ENCODE peak calls at places on chromosomes 12 and 14, in five cellular contexts. U, O, S, Q and K are unnamed samples.

GRCh38 chr12:123150273-123150803 is 552 bp downstream of the PITPNM2 start:
- DNase-seq in U (no peak), O (no peak), S (no peak), Q (peak), K (peak)

GRCh38 chr12:3157581-3158328 is 80.6 kb downstream of the TSPAN9 start:
- DNase-seq in U (no peak), O (no peak), S (no peak), Q (no peak), K (no peak)

GRCh38 chr12:66984962-66985361 is 284.2 kb upstream of the CAND1 start:
- DNase-seq in U (no peak), O (no peak), S (no peak), Q (no peak), K (no peak)

GRCh38 chr14:24848427-24848826 is 201.5 kb downstream of the STXBP6 start:
- DNase-seq in U (no peak), O (no peak), S (no peak), Q (no peak), K (no peak)

GRCh38 chr14:59343585-59343984 is 121.6 kb downstream of the GPR135 start:
- DNase-seq in U (no peak), O (no peak), S (no peak), Q (no peak), K (no peak)

GRCh38 chr12:28543021-28543890 is 353.0 kb downstream of the CCDC91 start:
- DNase-seq in U (peak), O (no peak), S (no peak), Q (peak), K (no peak)

GRCh38 chr12:108609535-108610335 is 11.9 kb upstream of the TMEM119 start:
- DNase-seq in U (no peak), O (no peak), S (no peak), Q (no peak), K (no peak)

GRCh38 chr12:104348283-104348993 is 44.9 kb downstream of the EID3 start:
- DNase-seq in U (no peak), O (no peak), S (no peak), Q (no peak), K (no peak)

GRCh38 chr12:84554199-84554723 is 358.3 kb downstream of the SLC6A15 start:
- DNase-seq in U (no peak), O (no peak), S (no peak), Q (no peak), K (no peak)

GRCh38 chr12:42473561-42473960 is 116.0 kb downstream of the PRICKLE1 start:
- DNase-seq in U (no peak), O (no peak), S (no peak), Q (no peak), K (no peak)

GRCh38 chr12:52552055-52552454 is 890 bp downstream of the KRT71 start:
- DNase-seq in U (no peak), O (no peak), S (no peak), Q (no peak), K (no peak)

GRCh38 chr12:66915312-66915904 is 236.5 kb upstream of the GRIP1 start:
- DNase-seq in U (no peak), O (no peak), S (no peak), Q (no peak), K (no peak)

GRCh38 chr14:65412881-65413738 is 580 bp downstream of the FUT8 start:
- DNase-seq in U (no peak), O (peak), S (peak), Q (no peak), K (peak)

DNA sequence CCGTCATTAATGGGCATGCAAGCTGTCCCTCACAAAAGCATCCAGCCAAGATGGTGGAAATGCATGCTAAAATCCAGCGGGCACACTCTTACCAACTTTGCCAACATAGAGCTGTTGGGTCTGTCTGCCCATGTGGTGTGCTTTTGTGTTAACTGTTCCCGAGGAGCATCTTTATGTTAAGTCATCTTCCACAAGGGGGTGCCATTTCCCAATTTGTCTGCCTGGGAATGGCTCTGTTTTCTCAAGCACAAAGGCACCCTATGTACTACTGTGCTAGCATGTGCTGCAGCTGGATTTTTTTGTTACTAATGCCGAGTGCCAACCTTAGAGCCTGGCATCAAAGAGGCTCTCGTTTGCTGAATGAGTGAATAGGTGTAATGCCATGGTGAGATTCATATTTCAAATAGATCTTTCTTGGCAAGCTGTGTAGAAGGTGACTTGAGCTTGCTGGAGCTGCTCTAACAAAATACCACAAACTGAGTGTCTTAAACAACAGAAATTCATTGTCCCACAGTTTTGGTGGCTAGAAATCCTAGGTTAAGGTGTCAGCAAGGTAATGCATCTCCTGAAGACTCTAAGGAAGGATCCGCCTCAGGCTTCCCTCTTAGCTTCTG is 74.3 kb downstream of the TRHDE start:
- DNase-seq in U (peak), O (peak), S (peak), Q (peak), K (peak)
- TF ChIP-seq RAD21 in U (peak), O (peak), S (peak), Q (peak), K (peak)

DNA sequence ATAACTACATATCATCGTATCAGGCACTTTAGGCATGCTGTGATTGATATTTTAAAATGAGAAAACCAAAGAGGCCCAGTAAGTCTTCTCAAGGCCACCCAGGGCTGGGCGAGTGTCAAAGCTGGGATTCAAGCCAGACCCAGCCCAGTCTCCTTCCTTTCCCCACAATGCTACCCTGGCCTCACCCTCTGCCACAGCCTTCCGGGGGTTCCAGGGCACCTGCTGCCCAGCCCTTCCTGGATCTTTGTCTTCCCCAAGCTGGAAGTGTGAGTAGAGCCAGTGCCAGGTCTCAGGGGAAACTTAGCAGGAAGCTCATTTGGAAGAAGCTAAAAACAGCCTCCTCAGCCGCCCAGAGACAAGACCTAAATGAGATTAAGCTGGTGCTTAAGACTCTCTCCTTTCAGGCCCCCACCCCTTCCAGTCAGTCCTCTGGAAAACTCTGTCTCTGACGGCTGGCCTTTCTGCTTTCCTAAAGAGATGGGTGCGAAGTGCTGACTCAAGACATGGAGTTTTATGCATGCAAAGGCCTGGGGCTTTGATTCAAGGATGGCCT is 184.1 kb downstream of the KCNA5 start:
- DNase-seq in U (no peak), O (no peak), S (no peak), Q (no peak), K (no peak)
- TF ChIP-seq CHD2 in U (no peak), O (no peak), S (no peak), Q (no peak), K (no peak)

DNA sequence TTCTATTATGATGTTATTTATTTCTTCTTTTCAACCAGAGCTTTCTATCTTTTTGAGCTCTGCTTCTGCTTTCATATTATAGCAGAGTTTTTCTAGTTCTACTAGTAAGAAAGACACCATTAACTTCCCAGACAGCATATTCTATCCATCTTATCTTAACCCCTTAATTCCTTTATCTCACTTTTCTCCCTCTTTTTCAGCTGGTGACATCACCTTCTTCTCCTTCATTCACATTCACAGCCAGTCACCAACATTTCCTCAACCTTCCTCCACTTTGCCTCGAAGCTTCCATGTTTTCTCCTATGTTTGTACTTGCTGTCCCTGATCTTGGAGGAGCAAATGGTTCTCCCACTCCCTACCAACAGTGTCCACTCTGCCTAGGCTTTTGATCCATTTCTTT is 3.5 kb upstream of the CSRP2 start:
- DNase-seq in U (no peak), O (no peak), S (no peak), Q (no peak), K (no peak)
- TF ChIP-seq KDM1A in U (no peak), O (no peak), S (no peak), Q (no peak), K (no peak)

GRCh38 chr14:105312973-105313372 is 1.6 kb upstream of the PACS2 start:
- DNase-seq in U (no peak), O (no peak), S (no peak), Q (no peak), K (no peak)
- TF ChIP-seq RAD21 in U (no peak), O (no peak), S (no peak), Q (no peak), K (no peak)

DNA sequence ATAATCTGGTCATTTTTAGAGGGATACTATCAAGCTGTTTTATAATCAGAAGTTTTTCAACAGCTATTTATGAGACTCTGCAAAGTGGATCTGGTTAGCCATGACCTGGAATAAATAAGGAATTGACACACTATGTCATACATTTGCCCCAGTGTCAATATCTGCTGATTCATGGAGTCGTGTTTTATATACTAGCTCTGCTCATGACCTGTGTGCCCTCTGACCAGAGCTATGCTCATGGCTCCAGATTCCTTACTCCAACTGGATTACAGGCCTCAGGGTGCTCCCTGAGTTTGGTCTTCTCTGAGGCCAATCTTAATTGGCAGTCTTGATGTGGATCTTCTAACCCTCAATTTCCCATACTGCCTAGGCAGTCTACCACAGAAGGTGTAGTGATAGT is 141.1 kb downstream of the FOXA1 start:
- DNase-seq in U (no peak), O (no peak), S (no peak), Q (no peak), K (no peak)
- TF ChIP-seq CHD2 in U (no peak), O (no peak), S (no peak), Q (no peak), K (no peak)

DNA sequence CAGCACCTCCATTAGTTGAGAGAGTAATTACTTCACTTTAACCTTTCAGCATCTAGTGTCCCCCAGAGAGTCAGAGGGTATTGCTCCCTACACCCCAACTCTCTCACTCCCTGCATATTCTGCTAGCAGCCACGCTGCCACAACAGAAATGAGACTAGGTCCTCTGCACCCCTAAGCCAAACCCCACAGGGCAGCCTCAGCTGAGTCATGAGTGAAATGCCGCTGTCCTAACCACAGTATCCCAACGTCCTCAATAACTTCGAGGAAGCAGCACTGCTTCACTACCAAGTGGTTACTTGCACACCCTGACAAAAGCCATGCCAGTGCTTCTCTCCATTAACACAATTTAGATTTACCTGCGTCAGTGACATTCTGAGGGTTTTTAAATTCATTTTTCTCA is 6.9 kb upstream of the LYZ start:
- DNase-seq in U (no peak), O (no peak), S (no peak), Q (peak), K (no peak)
- TF ChIP-seq KDM1A in U (no peak), O (no peak), S (no peak), Q (no peak), K (no peak)

DNA sequence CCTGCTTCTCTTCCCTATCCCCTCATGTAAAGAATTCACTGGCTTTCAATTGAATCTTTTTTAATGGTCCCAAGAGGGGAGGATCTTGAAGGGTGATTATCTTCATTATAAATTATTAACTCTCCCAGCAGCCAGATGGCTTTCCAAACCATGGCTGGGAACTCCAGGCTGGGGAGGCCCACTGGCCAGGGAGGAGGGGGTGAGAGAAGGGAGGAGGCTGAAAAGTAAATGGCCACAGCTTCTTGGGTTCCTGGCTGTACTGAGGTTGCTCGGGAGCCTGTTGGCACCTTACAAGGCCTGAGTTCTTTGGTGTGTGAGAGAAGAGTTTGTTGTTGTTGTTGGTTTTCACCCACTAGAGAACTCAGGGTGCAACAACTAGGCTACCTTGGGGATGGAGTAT is 62.5 kb downstream of the NRXN3 start:
- DNase-seq in U (no peak), O (no peak), S (no peak), Q (no peak), K (no peak)
- TF ChIP-seq RAD21 in U (no peak), O (no peak), S (no peak), Q (no peak), K (no peak)

GRCh38 chr14:101928415-101928841 is 35.9 kb upstream of the DYNC1H1 start:
- DNase-seq in U (no peak), O (no peak), S (no peak), Q (no peak), K (no peak)

GRCh38 chr14:101929096-101929495 is 35.3 kb upstream of the DYNC1H1 start:
- DNase-seq in U (no peak), O (no peak), S (no peak), Q (no peak), K (no peak)

GRCh38 chr14:101926620-101927019 is 37.8 kb upstream of the DYNC1H1 start:
- DNase-seq in U (no peak), O (no peak), S (no peak), Q (no peak), K (no peak)

GRCh38 chr14:101926085-101926484 is 38.3 kb upstream of the DYNC1H1 start:
- DNase-seq in U (no peak), O (no peak), S (no peak), Q (peak), K (no peak)

DNA sequence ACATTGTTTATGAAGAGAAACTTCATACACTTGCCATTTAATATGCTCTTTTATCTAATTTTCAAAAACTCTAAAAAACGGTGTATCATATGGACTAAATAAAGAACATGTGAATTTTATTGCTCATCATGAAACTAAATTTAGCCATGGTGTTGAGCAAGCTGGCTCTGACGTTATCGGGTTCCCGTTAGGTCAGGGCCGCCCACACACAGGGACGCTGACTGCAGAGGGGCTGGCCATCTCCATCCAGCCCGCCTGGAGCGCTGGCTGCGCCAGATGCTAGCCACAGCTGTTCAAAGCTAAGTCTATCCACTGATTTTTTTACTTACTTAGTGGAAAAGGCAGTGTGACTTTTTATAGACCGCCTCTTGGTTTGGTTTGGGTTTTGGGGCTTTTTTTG is 36.5 kb upstream of the DYNC1H1 start:
- DNase-seq in U (no peak), O (no peak), S (no peak), Q (peak), K (no peak)
- TF ChIP-seq CHD2 in U (no peak), O (no peak), S (no peak), Q (no peak), K (no peak)

GRCh38 chr12:25041006-25041741 is 92.3 kb upstream of the BCAT1 start:
- DNase-seq in U (no peak), O (no peak), S (no peak), Q (no peak), K (no peak)
- TF ChIP-seq KDM1A in U (no peak), O (no peak), S (no peak), Q (no peak), K (no peak)

DNA sequence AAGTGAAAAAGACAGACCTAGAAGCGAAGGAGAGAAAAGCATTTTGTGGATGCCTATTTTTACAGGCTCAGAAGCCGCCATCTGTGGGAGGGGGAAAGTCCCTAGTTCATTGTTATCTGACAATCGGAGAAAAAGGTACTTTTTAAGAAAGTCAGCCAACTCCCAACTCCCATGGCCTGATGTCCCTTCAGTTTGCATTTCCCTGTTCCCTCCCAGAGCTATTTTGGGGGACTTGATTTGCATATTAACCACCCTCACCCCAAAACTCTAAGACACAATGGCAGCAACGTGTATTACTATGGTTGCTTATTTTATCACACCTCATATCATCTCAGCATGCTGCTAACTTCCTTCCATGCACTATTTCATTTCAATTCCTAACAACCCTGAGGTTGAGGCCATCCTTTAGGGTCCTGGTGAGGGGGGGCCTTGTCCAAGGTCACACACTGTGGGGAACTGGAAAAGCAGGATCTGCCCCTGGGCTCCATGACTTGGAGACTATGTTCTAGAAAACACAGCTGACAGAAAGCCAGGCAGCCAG is 18.7 kb downstream of the HVCN1 start:
- DNase-seq in U (peak), O (no peak), S (no peak), Q (no peak), K (no peak)
- TF ChIP-seq RAD21 in U (peak), O (no peak), S (no peak), Q (no peak), K (no peak)